ENCODE peak calls at places on chromosomes 7 and 10, in five cellular contexts. I is Calu3, Y is Right ventricle myocardium superior, D is HuH-7, K is AG10803. E is an unnamed sample.

GRCh38 chr10:123143162-123143824 is 4.6 kb upstream of the HMX2 start:
- DNase-seq in I (no peak), Y (no peak), K (no peak), D (no peak), E (no peak)

GRCh38 chr7:136259074-136259473 is 281.9 kb upstream of the MTPN start:
- DNase-seq in Y (no peak), I (no peak), D (no peak), K (no peak), E (no peak)

GRCh38 chr10:90674927-90675326 is 182.9 kb downstream of the HTR7 start:
- DNase-seq in K (peak), I (no peak), D (no peak), Y (no peak), E (no peak)

GRCh38 chr10:71084061-71084817 is 128.1 kb upstream of the UNC5B start:
- DNase-seq in I (no peak), Y (no peak), K (no peak), D (no peak), E (no peak)

GRCh38 chr7:138226001-138226476 is 149.8 kb downstream of the AKR1D1 start:
- DNase-seq in D (no peak), Y (no peak), I (no peak), K (no peak), E (no peak)

GRCh38 chr10:88195841-88196240 is 332.4 kb downstream of the PTEN start:
- DNase-seq in K (no peak), I (no peak), Y (no peak), D (no peak), E (no peak)

GRCh38 chr10:130751106-130751840 is 560.2 kb downstream of the TCERG1L start:
- DNase-seq in D (no peak), Y (no peak), I (no peak), K (no peak), E (no peak)

GRCh38 chr10:90125966-90126600 is 424.7 kb downstream of the KIF20B start:
- DNase-seq in K (no peak), D (no peak), Y (no peak), I (no peak), E (no peak)

GRCh38 chr10:76942556-76943416 is 694.8 kb downstream of the KCNMA1 start:
- DNase-seq in I (no peak), Y (no peak), D (no peak), K (peak), E (no peak)

GRCh38 chr10:70573599-70574506 is 28.7 kb downstream of the PRF1 start:
- DNase-seq in D (no peak), Y (no peak), I (no peak), K (no peak), E (no peak)

GRCh38 chr10:23158370-23158769 is 33.7 kb upstream of the PTF1A start:
- DNase-seq in I (peak), K (peak), Y (no peak), D (peak), E (peak)

GRCh38 chr10:63611078-63611477 is 89.9 kb downstream of the REEP3 start:
- DNase-seq in D (no peak), Y (no peak), K (peak), I (no peak), E (peak)

GRCh38 chr7:144439717-144440116 is 36.2 kb upstream of the NOBOX start:
- DNase-seq in D (no peak), I (no peak), Y (no peak), K (no peak), E (no peak)

GRCh38 chr10:125479059-125479458 is 203.9 kb downstream of the TEX36 start:
- DNase-seq in I (peak), Y (no peak), K (no peak), D (no peak), E (no peak)

GRCh38 chr7:79458796-79459195 is 5.3 kb upstream of the MAGI2 start:
- DNase-seq in I (no peak), K (peak), Y (no peak), D (no peak), E (no peak)

GRCh38 chr7:127667017-127667670 is 15.2 kb downstream of the SND1 start:
- DNase-seq in I (no peak), K (peak), D (no peak), Y (no peak), E (no peak)

GRCh38 chr10:72009430-72010081 is 45.4 kb downstream of the CHST3 start:
- DNase-seq in Y (peak), K (peak), I (no peak), D (no peak), E (no peak)

GRCh38 chr7:51016546-51016945 is 233.8 kb upstream of the GRB10 start:
- DNase-seq in Y (no peak), K (no peak), I (no peak), D (no peak), E (no peak)

GRCh38 chr10:50909334-50910014 is 24.0 kb upstream of the A1CF start:
- DNase-seq in K (no peak), D (no peak), Y (peak), I (no peak), E (no peak)

GRCh38 chr10:60490013-60490412 is 100.3 kb upstream of the ANK3 start:
- DNase-seq in I (no peak), K (no peak), Y (no peak), D (no peak), E (no peak)

GRCh38 chr7:47488969-47489342 is 93.0 kb downstream of the TNS3 start:
- DNase-seq in Y (no peak), I (no peak), K (no peak), D (no peak), E (no peak)

GRCh38 chr7:22356010-22356854 is 722 bp downstream of the RAPGEF5 start:
- DNase-seq in Y (no peak), K (no peak), D (peak), I (peak), E (no peak)

GRCh38 chr10:58555930-58556311 is 43.2 kb downstream of the BICC1 start:
- DNase-seq in K (no peak), Y (no peak), I (no peak), D (no peak), E (no peak)

GRCh38 chr10:119997429-119997828 is 104.9 kb downstream of the SEC23IP start:
- DNase-seq in Y (no peak), I (no peak), K (no peak), D (no peak), E (no peak)

GRCh38 chr7:47193003-47193402 is 388.9 kb downstream of the TNS3 start:
- DNase-seq in Y (no peak), D (no peak), I (peak), K (no peak), E (no peak)

GRCh38 chr10:121792198-121792597 is 135.6 kb downstream of the ATE1 start:
- DNase-seq in K (no peak), I (no peak), D (no peak), Y (no peak), E (no peak)

GRCh38 chr10:127968659-127969058 is 61.8 kb downstream of the PTPRE start:
- DNase-seq in Y (no peak), D (no peak), K (no peak), I (no peak), E (no peak)

E was measured in T-helper 1 cell.